ENCODE peak calls at places on chromosomes 5 and 9, in six cellular contexts. L is activated CD4-positive, alpha-beta T cell treated with anti-CD3 and anti-CD28 coated beads, Interleukin-2, amount 50 U/mL, for 1 hour; W is progenitor cell of endocrine pancreas; G is stimulated activated CD4-positive, alpha-beta T cell treated with anti-CD3 and anti-CD28 coated beads, Interleukin-15, amount 100 ng/mL, for 24 hours; F is left colon; D is stimulated activated naive B cell treated with anti-CD40 and anti-IgM and Interleukin-4, amounts not matched to agents 10 μg/mL and 1 μg/mL and 100 μg/mL, for 72 hours. N is an unnamed sample.

GRCh38 chr5:966345-966710 is 42.3 kb upstream of the NKD2 start:
- DNase-seq in L (no peak), W (no peak), G (no peak), F (no peak), D (no peak), N (no peak)

GRCh38 chr5:158953929-158954534 is 145.7 kb downstream of the EBF1 start:
- DNase-seq in L (no peak), W (no peak), G (no peak), F (no peak), D (peak; percentile 73), N (no peak)

GRCh38 chr5:99331061-99331460 is 402.3 kb upstream of the CHD1 start:
- DNase-seq in L (no peak), W (no peak), G (no peak), F (no peak), D (no peak), N (no peak)

GRCh38 chr5:72154076-72154756 is 46.9 kb downstream of the MAP1B start:
- DNase-seq in L (no peak), W (no peak), G (no peak), F (no peak), D (no peak), N (no peak)

GRCh38 chr5:125551246-125551645 is 804.8 kb upstream of the ZNF608 start:
- DNase-seq in L (no peak), W (no peak), G (no peak), F (no peak), D (no peak), N (no peak)

GRCh38 chr5:43701227-43701626 is 98.2 kb downstream of the NNT start:
- DNase-seq in L (no peak), W (no peak), G (no peak), F (no peak), D (no peak), N (no peak)

GRCh38 chr5:38069360-38069759 is 189.0 kb upstream of the EGFLAM start:
- DNase-seq in L (no peak), W (no peak), G (no peak), F (no peak), D (no peak), N (no peak)

GRCh38 chr9:16337322-16338029 is 533.0 kb downstream of the BNC2 start:
- DNase-seq in L (no peak), W (no peak), G (no peak), F (no peak), D (no peak), N (no peak)

GRCh38 chr9:77457916-77458592 is 190.1 kb downstream of the GNA14 start:
- DNase-seq in L (peak; percentile 50), W (peak; percentile 45), G (peak; percentile 76), F (peak; percentile 44), D (peak; percentile 50), N (no peak)

GRCh38 chr9:75053869-75054268 is 25.8 kb upstream of the CARNMT1 start:
- DNase-seq in L (no peak), W (no peak), G (no peak), F (no peak), D (no peak), N (no peak)

GRCh38 chr9:37419204-37419603 is 3.3 kb upstream of the GRHPR start:
- DNase-seq in L (no peak), W (no peak), G (no peak), F (no peak), D (no peak), N (no peak)

GRCh38 chr5:117533792-117534191 is 959.2 kb upstream of the SEMA6A start:
- DNase-seq in L (no peak), W (no peak), G (no peak), F (no peak), D (no peak), N (no peak)

GRCh38 chr9:78236511-78236950 is 656 bp downstream of the CEP78 start:
- DNase-seq in L (no peak), W (no peak), G (no peak), F (no peak), D (no peak), N (no peak)

GRCh38 chr5:135127604-135128240 is 93.7 kb upstream of the PITX1 start:
- DNase-seq in L (no peak), W (no peak), G (no peak), F (peak; percentile 72), D (no peak), N (no peak)

GRCh38 chr5:116439891-116440290 is 134.7 kb downstream of the SEMA6A start:
- DNase-seq in L (no peak), W (no peak), G (no peak), F (no peak), D (no peak), N (no peak)

GRCh38 chr5:52856564-52856963 is 68.8 kb downstream of the ITGA1 start:
- DNase-seq in L (no peak), W (no peak), G (no peak), F (no peak), D (no peak), N (no peak)

GRCh38 chr9:124017064-124017928 is 5.7 kb downstream of the LHX2 start:
- DNase-seq in L (no peak), W (no peak), G (no peak), F (no peak), D (no peak), N (no peak)

GRCh38 chr9:14188011-14188410 is 125.9 kb downstream of the NFIB start:
- DNase-seq in L (no peak), W (no peak), G (no peak), F (no peak), D (no peak), N (no peak)

GRCh38 chr5:119009131-119009530 is 20.8 kb upstream of the DTWD2 start:
- DNase-seq in L (no peak), W (no peak), G (no peak), F (no peak), D (no peak), N (no peak)

GRCh38 chr5:180201051-180201987 is 7.7 kb downstream of the RASGEF1C start:
- DNase-seq in L (no peak), W (no peak), G (peak; percentile 12), F (no peak), D (no peak), N (no peak)

GRCh38 chr5:124888050-124888506 is 141.6 kb upstream of the ZNF608 start:
- DNase-seq in L (no peak), W (no peak), G (no peak), F (no peak), D (no peak), N (no peak)

GRCh38 chr9:504921-505821 is 290.5 kb downstream of the DOCK8 start:
- DNase-seq in L (no peak), W (peak; percentile 24), G (peak; percentile 27), F (no peak), D (peak; percentile 2), N (peak; percentile 14)

GRCh38 chr9:4092793-4093709 is 206.8 kb downstream of the GLIS3 start:
- DNase-seq in L (no peak), W (no peak), G (no peak), F (no peak), D (no peak), N (no peak)

GRCh38 chr9:93237535-93237934 is 53.6 kb downstream of the WNK2 start:
- DNase-seq in L (no peak), W (no peak), G (no peak), F (no peak), D (no peak), N (no peak)

GRCh38 chr5:16291474-16291873 is 111.9 kb upstream of the MARCHF11 start:
- DNase-seq in L (no peak), W (no peak), G (no peak), F (no peak), D (no peak), N (no peak)

GRCh38 chr9:124752967-124753366 is 18.1 kb downstream of the NR6A1 start:
- DNase-seq in L (no peak), W (no peak), G (no peak), F (no peak), D (no peak), N (no peak)

GRCh38 chr9:13436591-13436990 is 157.1 kb upstream of the MPDZ start:
- DNase-seq in L (no peak), W (no peak), G (no peak), F (no peak), D (no peak), N (no peak)

GRCh38 chr5:36688722-36689121 is 82.3 kb downstream of the SLC1A3 start:
- DNase-seq in L (no peak), W (no peak), G (peak; percentile 29), F (no peak), D (no peak), N (no peak)

GRCh38 chr5:84255318-84255717 is 129.4 kb downstream of the EDIL3 start:
- DNase-seq in L (no peak), W (no peak), G (no peak), F (no peak), D (no peak), N (no peak)

GRCh38 chr5:73654171-73654811 is 28.3 kb downstream of the ARHGEF28 start:
- DNase-seq in L (no peak), W (no peak), G (no peak), F (no peak), D (no peak), N (no peak)

GRCh38 chr5:146995878-146996277 is 117.3 kb upstream of the PPP2R2B start:
- DNase-seq in L (no peak), W (no peak), G (no peak), F (no peak), D (no peak), N (no peak)